ENCODE peak calls at places on chromosomes 5 and 9, in six cellular contexts. S, T, G, P, B and D are unnamed samples.

GRCh38 chr9:133236291-133237071 is 27.4 kb upstream of the OBP2B start:
- DNase-seq in S (no peak), P (no peak), T (no peak), G (no peak), B (no peak), D (no peak)

GRCh38 chr9:134688231-134688630 is 46.6 kb downstream of the COL5A1 start:
- DNase-seq in B (no peak), G (no peak), S (no peak), T (no peak), P (no peak), D (no peak)

GRCh38 chr9:113463418-113464285 is at the start of gene RGS3:
- DNase-seq in G (no peak), T (no peak), P (peak), S (no peak), B (no peak), D (no peak)

GRCh38 chr9:21890696-21891095 is 88.3 kb downstream of the MTAP start:
- DNase-seq in G (no peak), T (no peak), P (no peak), B (no peak), S (no peak), D (no peak)

GRCh38 chr5:79982136-79982535 is 8.9 kb downstream of the MTX3 start:
- DNase-seq in P (no peak), T (no peak), G (no peak), S (no peak), B (peak), D (no peak)

GRCh38 chr9:131805803-131806202 is 65.9 kb upstream of the RAPGEF1 start:
- DNase-seq in S (no peak), P (no peak), G (no peak), B (no peak), T (no peak), D (no peak)

GRCh38 chr9:110399983-110400382 is 62.3 kb upstream of the TXNDC8 start:
- DNase-seq in P (no peak), G (no peak), T (no peak), S (no peak), B (no peak), D (no peak)

GRCh38 chr9:7216004-7216821 is 458.4 kb downstream of the KDM4C start:
- DNase-seq in G (no peak), P (no peak), B (no peak), T (no peak), S (no peak), D (no peak)

DNA sequence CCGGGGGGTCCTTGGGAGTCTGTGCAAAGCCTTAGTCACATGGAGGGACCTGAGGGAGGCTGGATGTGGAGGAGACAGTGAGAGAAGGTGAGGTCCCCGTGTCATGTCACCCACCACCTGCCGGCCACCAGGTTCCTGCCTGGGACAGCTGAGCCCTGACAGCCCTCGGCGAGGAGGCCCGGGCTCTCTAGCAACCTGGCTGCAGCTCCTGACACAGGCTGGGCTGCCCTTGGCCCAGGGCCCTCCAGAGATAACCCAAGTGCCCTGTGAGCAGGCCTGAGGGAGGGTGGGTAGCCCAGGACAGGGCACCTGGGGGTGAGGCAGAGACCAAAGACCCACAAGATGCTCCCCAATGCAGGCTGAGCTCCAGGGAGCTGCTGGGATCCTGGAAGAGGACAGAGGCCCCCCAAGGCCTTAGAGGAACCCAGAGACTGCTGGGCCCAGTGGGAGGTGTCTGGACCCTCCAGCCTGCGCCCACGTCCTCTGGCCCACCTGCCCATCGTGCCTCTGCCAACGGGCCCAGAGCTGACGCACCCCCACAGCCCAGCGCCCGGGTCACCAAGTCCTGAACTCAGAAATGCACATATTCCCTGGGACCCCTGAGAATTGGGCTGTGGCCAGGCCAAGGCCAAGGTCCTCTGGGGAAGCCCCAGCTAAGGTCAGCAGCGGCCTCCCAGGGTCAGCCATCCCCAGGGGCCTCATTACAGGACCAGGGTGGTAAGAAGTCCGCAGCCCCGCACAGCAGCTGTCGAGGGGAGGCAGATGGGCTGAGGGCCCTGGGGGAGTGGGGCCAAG is 8.8 kb upstream of the PTGDS start:
- DNase-seq in P (no peak), G (no peak), S (no peak), B (no peak), T (no peak), D (no peak)
- H3K4me3 ChIP-seq in P (no peak), G (no peak), S (no peak), B (no peak), T (no peak), D (no peak)

DNA sequence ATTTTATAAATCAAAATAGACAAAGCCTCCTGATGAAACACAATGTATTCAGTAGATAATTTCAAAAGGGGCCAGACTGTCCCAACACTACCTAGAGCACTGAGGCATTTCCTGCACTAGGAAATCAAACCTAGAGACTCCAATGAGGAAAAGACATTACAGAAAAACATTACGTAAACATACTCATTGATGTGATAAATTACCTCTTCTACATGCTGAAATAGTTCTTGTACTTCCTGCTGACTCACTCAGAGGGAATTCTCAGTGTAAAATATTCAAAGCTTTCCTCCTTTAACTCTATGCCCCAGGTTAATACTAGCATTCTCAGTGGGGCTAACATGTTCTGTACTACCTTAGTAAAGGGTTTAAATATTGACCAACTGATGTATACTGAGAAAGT is 178.0 kb downstream of the ESM1 start:
- DNase-seq in T (no peak), G (no peak), P (no peak), S (no peak), B (no peak), D (no peak)
- H3K27ac ChIP-seq in T (no peak), G (no peak), P (no peak), S (peak), B (no peak), D (no peak)

GRCh38 chr5:33444542-33444941 is 3.8 kb downstream of the TARS1 start:
- DNase-seq in G (no peak), T (no peak), P (no peak), S (no peak), B (no peak), D (no peak)
- H3K4me3 ChIP-seq in G (no peak), T (no peak), P (no peak), S (no peak), B (no peak), D (no peak)

GRCh38 chr9:37956904-37957663 is 53.2 kb upstream of the SLC25A51 start:
- DNase-seq in P (peak), B (no peak), G (no peak), T (no peak), S (no peak), D (no peak)
- H3K27ac ChIP-seq in P (no peak), B (no peak), G (no peak), T (no peak), S (no peak), D (no peak)

GRCh38 chr5:68287976-68288755 is 72.6 kb downstream of the PIK3R1 start:
- DNase-seq in S (peak), G (peak), T (peak), P (peak), B (peak), D (peak)

GRCh38 chr5:68286612-68286912 is 71.0 kb downstream of the PIK3R1 start:
- DNase-seq in S (no peak), B (no peak), P (no peak), G (no peak), T (no peak), D (no peak)

GRCh38 chr5:68288756-68289134 is 73.2 kb downstream of the PIK3R1 start:
- DNase-seq in T (no peak), B (no peak), S (no peak), P (no peak), G (no peak), D (no peak)

GRCh38 chr5:68285857-68286611 is 70.5 kb downstream of the PIK3R1 start:
- DNase-seq in B (peak), P (no peak), G (no peak), S (no peak), T (no peak), D (no peak)

DNA sequence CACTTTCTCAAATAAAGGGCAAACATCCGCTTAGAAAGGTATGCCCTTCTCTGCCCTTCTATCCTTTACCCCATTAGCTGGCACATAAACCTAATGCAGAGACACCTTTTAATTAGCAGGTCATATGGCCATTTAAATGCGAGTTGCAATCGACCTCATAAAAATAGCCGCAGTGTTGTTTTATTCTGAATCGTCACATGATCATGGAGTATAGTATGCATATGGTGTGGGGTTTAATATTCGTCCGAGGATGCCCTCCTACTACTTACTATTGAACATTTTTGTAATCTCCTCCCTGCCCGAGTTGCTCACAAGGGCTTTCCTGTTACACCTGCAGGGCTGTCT is 72.0 kb downstream of the PIK3R1 start:
- DNase-seq in P (no peak), B (no peak), S (no peak), G (no peak), T (no peak), D (no peak)
- H3K4me3 ChIP-seq in P (peak), B (peak), S (peak), G (peak), T (peak), D (no peak)

GRCh38 chr5:88815048-88815789 is 67.8 kb downstream of the MEF2C start:
- DNase-seq in T (no peak), G (no peak), B (no peak), P (no peak), S (no peak), D (no peak)
- H3K27ac ChIP-seq in T (no peak), G (no peak), B (no peak), P (peak), S (no peak), D (no peak)

DNA sequence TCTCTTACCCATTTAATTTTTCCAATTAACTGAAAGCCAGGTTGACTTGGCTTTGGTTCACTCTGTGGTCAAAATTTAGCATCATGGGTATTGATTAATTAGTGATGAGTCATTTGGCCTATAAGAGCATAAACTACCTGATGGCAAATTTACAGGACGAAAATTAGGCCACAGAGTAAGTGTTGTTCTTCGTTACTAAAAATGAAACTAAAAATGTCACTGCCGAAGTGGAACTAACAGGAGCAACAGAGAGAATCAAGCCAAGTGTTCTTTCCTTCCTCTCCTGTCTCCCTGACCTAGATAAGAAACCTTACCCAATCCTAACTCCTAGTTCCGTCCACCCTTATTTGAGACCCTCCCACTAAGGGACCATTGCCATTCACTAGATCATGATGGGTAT is 176.9 kb downstream of the RAB3C start:
- DNase-seq in B (no peak), G (no peak), S (no peak), P (no peak), T (no peak), D (no peak)
- H3K4me3 ChIP-seq in B (peak), G (peak), S (peak), P (peak), T (peak), D (no peak)